ENCODE peak calls at places on chromosomes 13 and 19, in eight cellular contexts. G, N, C, K, O, V, X and J are unnamed samples.
A peak's percentile ranks its signal among the peaks of the same experiment; 100 is the strongest.

GRCh38 chr13:94318418-94318817 is 161.1 kb downstream of the DCT start:
- DNase-seq in O (no peak), V (no peak), G (no peak), C (no peak), X (no peak), K (no peak), N (no peak), J (no peak)

GRCh38 chr19:41726493-41726892 is 18.1 kb downstream of the CEACAM5 start:
- DNase-seq in O (no peak), N (no peak), K (no peak), G (no peak), V (no peak), X (no peak), C (no peak), J (no peak)

GRCh38 chr13:36412736-36413135 is 19.6 kb upstream of the CCNA1 start:
- DNase-seq in N (no peak), O (no peak), K (no peak), C (no peak), G (no peak), V (no peak), X (no peak), J (no peak)

GRCh38 chr19:29805026-29805925 is 6.5 kb upstream of the CCNE1 start:
- DNase-seq in G (no peak), X (no peak), K (no peak), O (no peak), V (no peak), N (peak; percentile 35), C (peak; percentile 79), J (no peak)

GRCh38 chr13:39538826-39539555 is 64.0 kb downstream of the LHFPL6 start:
- DNase-seq in V (no peak), O (no peak), X (peak; percentile 52), N (no peak), C (no peak), G (no peak), K (no peak), J (no peak)

GRCh38 chr13:112469071-112469745 is 93.1 kb downstream of the SPACA7 start:
- DNase-seq in G (no peak), C (no peak), O (no peak), V (no peak), K (peak; percentile 28), X (no peak), N (peak; percentile 55), J (no peak)

GRCh38 chr13:19622189-19622588 is 11.3 kb upstream of the MPHOSPH8 start:
- DNase-seq in C (no peak), V (no peak), N (no peak), G (no peak), K (no peak), O (no peak), X (no peak), J (no peak)

GRCh38 chr13:59452189-59452588 is 711.5 kb downstream of the DIAPH3 start:
- DNase-seq in G (no peak), K (no peak), X (peak; percentile 59), V (no peak), N (no peak), C (no peak), O (no peak), J (peak; percentile 91)

GRCh38 chr19:18435185-18435841 is 2.6 kb downstream of the ISYNA1 start:
- DNase-seq in C (no peak), K (no peak), N (no peak), X (no peak), G (no peak), V (no peak), O (no peak), J (no peak)

GRCh38 chr13:23824355-23824754 is 64.8 kb downstream of the MIPEP start:
- DNase-seq in X (no peak), G (no peak), O (no peak), V (no peak), K (no peak), C (no peak), N (no peak), J (no peak)

GRCh38 chr19:55005684-55006488 is 32.2 kb downstream of the GP6 start:
- DNase-seq in N (no peak), O (no peak), K (no peak), V (no peak), G (peak; percentile 42), C (peak; percentile 100), X (peak; percentile 78), J (peak; percentile 19)

GRCh38 chr19:45323671-45324081 is 1.0 kb upstream of the CKM start:
- DNase-seq in N (no peak), G (no peak), X (no peak), K (no peak), O (peak; percentile 76), V (no peak), C (no peak), J (peak; percentile 35)

GRCh38 chr19:55165952-55166529 is 372 bp downstream of the DNAAF3 start:
- DNase-seq in V (no peak), O (peak; percentile 82), G (peak; percentile 25), K (peak; percentile 88), N (peak; percentile 84), C (peak; percentile 92), X (peak; percentile 58), J (peak; percentile 83)

GRCh38 chr19:48490980-48491792 is 20.4 kb downstream of the LMTK3 start:
- DNase-seq in C (no peak), X (peak; percentile 31), K (no peak), G (peak; percentile 51), O (no peak), N (peak; percentile 91), V (no peak), J (peak; percentile 79)

GRCh38 chr19:49441210-49441959 is at the start of gene SLC17A7:
- DNase-seq in O (peak; percentile 86), X (no peak), N (peak; percentile 84), G (no peak), C (no peak), V (no peak), K (peak; percentile 26), J (peak; percentile 48)